ENCODE peak calls at places on chromosomes 12 and 14, in five cellular contexts. G is H1, F is Right ventricle myocardium superior, J is neural crest cell, Y is MV-4-11. E is an unnamed sample.

GRCh38 chr14:90060312-90060964 is 1.4 kb upstream of the KCNK13 start:
- DNase-seq in G (peak), F (peak), J (peak), Y (no peak), E (peak)

GRCh38 chr12:111557271-111558106 is 41.6 kb downstream of the ATXN2 start:
- DNase-seq in G (no peak), F (no peak), J (no peak), Y (no peak), E (no peak)

GRCh38 chr12:30978639-30979038 is 52.1 kb downstream of the TSPAN11 start:
- DNase-seq in G (no peak), F (peak), J (no peak), Y (no peak), E (peak)

GRCh38 chr14:65229431-65230286 is 127.3 kb upstream of the MAX start:
- DNase-seq in G (no peak), F (no peak), J (peak), Y (no peak), E (peak)

GRCh38 chr12:116490481-116490880 is 68.7 kb upstream of the MAP1LC3B2 start:
- DNase-seq in G (no peak), F (no peak), J (no peak), Y (no peak), E (no peak)

GRCh38 chr12:115044073-115044472 is 360.1 kb upstream of the TBX3 start:
- DNase-seq in G (no peak), F (no peak), J (no peak), Y (no peak), E (no peak)

GRCh38 chr12:94277426-94278000 is 129.1 kb downstream of the PLXNC1 start:
- DNase-seq in G (no peak), F (no peak), J (no peak), Y (no peak), E (no peak)

GRCh38 chr14:53591816-53592215 is 364.8 kb downstream of the BMP4 start:
- DNase-seq in G (no peak), F (no peak), J (no peak), Y (no peak), E (no peak)

GRCh38 chr14:105408592-105408991 is 10.3 kb downstream of the TEX22 start:
- DNase-seq in G (no peak), F (no peak), J (no peak), Y (no peak), E (no peak)

GRCh38 chr12:122841544-122842321 is 6.5 kb downstream of the HIP1R start:
- DNase-seq in G (no peak), F (peak), J (no peak), Y (no peak), E (peak)

GRCh38 chr12:79983492-79983891 is 48.6 kb upstream of the PPP1R12A start:
- DNase-seq in G (no peak), F (no peak), J (no peak), Y (no peak), E (no peak)

GRCh38 chr12:93976024-93976423 is 172.4 kb upstream of the PLXNC1 start:
- DNase-seq in G (no peak), F (no peak), J (no peak), Y (no peak), E (no peak)

GRCh38 chr14:33123281-33123680 is 184.6 kb downstream of the NPAS3 start:
- DNase-seq in G (no peak), F (no peak), J (no peak), Y (no peak), E (no peak)

GRCh38 chr14:56422703-56423213 is 156.8 kb upstream of the TMEM260 start:
- DNase-seq in G (no peak), F (peak), J (no peak), Y (peak), E (peak)

GRCh38 chr14:49196327-49196726 is 389.9 kb downstream of the RPS29 start:
- DNase-seq in G (no peak), F (no peak), J (no peak), Y (no peak), E (no peak)

GRCh38 chr14:93126124-93126523 is 10.4 kb upstream of the ITPK1 start:
- DNase-seq in G (no peak), F (no peak), J (no peak), Y (no peak), E (no peak)

GRCh38 chr12:116222358-116222757 is 55.1 kb downstream of the MED13L start:
- DNase-seq in G (no peak), F (no peak), J (no peak), Y (peak), E (no peak)

GRCh38 chr14:89723930-89724915 is 230.3 kb downstream of the EFCAB11 start:
- DNase-seq in G (no peak), F (no peak), J (no peak), Y (no peak), E (no peak)

GRCh38 chr12:6310771-6311610 is 509 bp downstream of the PLEKHG6 start:
- DNase-seq in G (no peak), F (no peak), J (no peak), Y (no peak), E (no peak)

GRCh38 chr14:80996049-80996901 is 40.9 kb downstream of the TSHR start:
- DNase-seq in G (no peak), F (no peak), J (peak), Y (peak), E (no peak)

GRCh38 chr12:124567035-124567672 is at the start of gene NCOR2:
- DNase-seq in G (no peak), F (no peak), J (peak), Y (no peak), E (peak)

GRCh38 chr14:96098309-96098998 is 59.3 kb downstream of the C14orf132 start:
- DNase-seq in G (peak), F (no peak), J (peak), Y (peak), E (no peak)

GRCh38 chr12:122965356-122965755 is 907 bp downstream of the ABCB9 start:
- DNase-seq in G (no peak), F (no peak), J (no peak), Y (no peak), E (no peak)

GRCh38 chr12:48285751-48286650 is 64.7 kb downstream of the ZNF641 start:
- DNase-seq in G (no peak), F (no peak), J (no peak), Y (peak), E (no peak)

GRCh38 chr12:8914716-8915526 is 612 bp downstream of the PHC1 start:
- DNase-seq in G (no peak), F (peak), J (peak), Y (no peak), E (peak)

GRCh38 chr12:124411291-124411878 is 116.5 kb downstream of the RFLNA start:
- DNase-seq in G (no peak), F (peak), J (no peak), Y (no peak), E (peak)

GRCh38 chr12:122886851-122887816 is 8.8 kb downstream of the VPS37B start:
- DNase-seq in G (no peak), F (no peak), J (no peak), Y (peak), E (no peak)

GRCh38 chr14:97916100-97916499 is 1118.9 kb downstream of the VRK1 start:
- DNase-seq in G (no peak), F (no peak), J (no peak), Y (no peak), E (no peak)

GRCh38 chr12:4243098-4243795 is 30.3 kb upstream of the CCND2 start:
- DNase-seq in G (no peak), F (no peak), J (no peak), Y (peak), E (no peak)

GRCh38 chr12:77591959-77592358 is 238.7 kb upstream of the NAV3 start:
- DNase-seq in G (no peak), F (no peak), J (no peak), Y (no peak), E (peak)

GRCh38 chr12:77167801-77168200 is 102.4 kb upstream of the E2F7 start:
- DNase-seq in G (no peak), F (no peak), J (no peak), Y (no peak), E (no peak)

GRCh38 chr14:68627050-68627867 is 165.6 kb downstream of the ZFP36L1 start:
- DNase-seq in G (no peak), F (no peak), J (no peak), Y (no peak), E (peak)

GRCh38 chr12:57489157-57489641 is 1.3 kb downstream of the MARS1 start:
- DNase-seq in G (no peak), F (no peak), J (no peak), Y (no peak), E (no peak)

GRCh38 chr14:23121401-23121800 is 2.3 kb upstream of the CEBPE start:
- DNase-seq in G (no peak), F (peak), J (no peak), Y (no peak), E (no peak)

GRCh38 chr12:81468206-81468605 is 290.9 kb downstream of the PPFIA2 start:
- DNase-seq in G (no peak), F (no peak), J (no peak), Y (no peak), E (no peak)

GRCh38 chr12:30913323-30913722 is 13.2 kb upstream of the TSPAN11 start:
- DNase-seq in G (no peak), F (no peak), J (no peak), Y (peak), E (no peak)

GRCh38 chr14:104787736-104788532 is 7.6 kb downstream of the AKT1 start:
- DNase-seq in G (no peak), F (peak), J (no peak), Y (peak), E (no peak)

GRCh38 chr12:29807125-29807524 is 23.4 kb upstream of the TMTC1 start:
- DNase-seq in G (no peak), F (no peak), J (no peak), Y (no peak), E (no peak)

GRCh38 chr14:65359503-65359902 is 53.0 kb upstream of the FUT8 start:
- DNase-seq in G (no peak), F (no peak), J (no peak), Y (peak), E (no peak)